ENCODE peak calls at places on chromosome 15, in ten cellular contexts. One of them, this sample, is unnamed.
A peak's percentile ranks its signal among the peaks of the same experiment; 100 is the strongest.

GRCh38 chr15:44315164-44315563 is 26.6 kb downstream of the GOLM2 start:
- DNase-seq in ovary: no peak
- DNase-seq in PC-9: no peak
- DNase-seq in uterus: no peak
- DNase-seq in tibial nerve: no peak
- DNase-seq in psoas muscle: no peak
- DNase-seq in Peyer's patch: no peak
- DNase-seq in K562: no peak
- DNase-seq in thoracic aorta: no peak
- DNase-seq in hepatocyte: no peak
- DNase-seq in this sample: no peak

GRCh38 chr15:42131826-42132806 is 24.3 kb downstream of the PLA2G4F start:
- DNase-seq in thoracic aorta: no peak
- DNase-seq in uterus: no peak
- DNase-seq in hepatocyte: peak; percentile 22
- DNase-seq in Peyer's patch: peak; percentile 6
- DNase-seq in PC-9: peak; percentile 39
- DNase-seq in tibial nerve: no peak
- DNase-seq in ovary: no peak
- DNase-seq in psoas muscle: no peak
- DNase-seq in K562: no peak
- DNase-seq in this sample: no peak

GRCh38 chr15:71945012-71945411 is 134.7 kb downstream of the NR2E3 start:
- DNase-seq in hepatocyte: no peak
- DNase-seq in ovary: no peak
- DNase-seq in PC-9: no peak
- DNase-seq in thoracic aorta: no peak
- DNase-seq in uterus: no peak
- DNase-seq in tibial nerve: no peak
- DNase-seq in K562: no peak
- DNase-seq in psoas muscle: no peak
- DNase-seq in Peyer's patch: no peak
- DNase-seq in this sample: no peak

GRCh38 chr15:84840255-84840654 is 23.1 kb downstream of the ALPK3 start:
- DNase-seq in uterus: no peak
- DNase-seq in Peyer's patch: no peak
- DNase-seq in thoracic aorta: no peak
- DNase-seq in hepatocyte: no peak
- DNase-seq in K562: no peak
- DNase-seq in ovary: no peak
- DNase-seq in PC-9: no peak
- DNase-seq in tibial nerve: no peak
- DNase-seq in psoas muscle: no peak
- DNase-seq in this sample: no peak

GRCh38 chr15:93072440-93073394 is 16.3 kb downstream of the RGMA start:
- DNase-seq in Peyer's patch: no peak
- DNase-seq in ovary: peak; percentile 89
- DNase-seq in tibial nerve: peak; percentile 78
- DNase-seq in PC-9: peak; percentile 60
- DNase-seq in hepatocyte: peak; percentile 90
- DNase-seq in uterus: peak; percentile 85
- DNase-seq in thoracic aorta: no peak
- DNase-seq in K562: peak; percentile 80
- DNase-seq in psoas muscle: peak; percentile 90
- DNase-seq in this sample: no peak

GRCh38 chr15:75517233-75517632 is 61.9 kb downstream of the PTPN9 start:
- DNase-seq in Peyer's patch: no peak
- DNase-seq in tibial nerve: no peak
- DNase-seq in ovary: no peak
- DNase-seq in uterus: no peak
- DNase-seq in psoas muscle: no peak
- DNase-seq in K562: no peak
- DNase-seq in hepatocyte: no peak
- DNase-seq in thoracic aorta: no peak
- DNase-seq in PC-9: no peak
- DNase-seq in this sample: no peak

GRCh38 chr15:101355678-101356464 is 60.8 kb upstream of the SNRPA1 start:
- DNase-seq in Peyer's patch: no peak
- DNase-seq in thoracic aorta: no peak
- DNase-seq in K562: no peak
- DNase-seq in hepatocyte: no peak
- DNase-seq in tibial nerve: no peak
- DNase-seq in ovary: no peak
- DNase-seq in PC-9: no peak
- DNase-seq in uterus: no peak
- DNase-seq in psoas muscle: no peak
- DNase-seq in this sample: no peak

GRCh38 chr15:39172380-39173281 is 408.2 kb upstream of the THBS1 start:
- DNase-seq in ovary: peak; percentile 51
- DNase-seq in thoracic aorta: no peak
- DNase-seq in psoas muscle: no peak
- DNase-seq in K562: no peak
- DNase-seq in tibial nerve: no peak
- DNase-seq in PC-9: no peak
- DNase-seq in hepatocyte: peak; percentile 39
- DNase-seq in uterus: peak; percentile 36
- DNase-seq in Peyer's patch: no peak
- DNase-seq in this sample: no peak

GRCh38 chr15:57356636-57357035 is 19.7 kb upstream of the CGNL1 start:
- DNase-seq in thoracic aorta: no peak
- DNase-seq in Peyer's patch: no peak
- DNase-seq in tibial nerve: no peak
- DNase-seq in ovary: no peak
- DNase-seq in psoas muscle: no peak
- DNase-seq in uterus: no peak
- DNase-seq in hepatocyte: no peak
- DNase-seq in K562: no peak
- DNase-seq in PC-9: no peak
- DNase-seq in this sample: no peak

GRCh38 chr15:34890424-34890823 is 79.1 kb downstream of the AQR start:
- DNase-seq in uterus: no peak
- DNase-seq in tibial nerve: no peak
- DNase-seq in K562: no peak
- DNase-seq in hepatocyte: no peak
- DNase-seq in psoas muscle: no peak
- DNase-seq in Peyer's patch: no peak
- DNase-seq in PC-9: no peak
- DNase-seq in ovary: no peak
- DNase-seq in thoracic aorta: no peak
- DNase-seq in this sample: no peak

GRCh38 chr15:76994001-76994400 is 925 bp upstream of the PSTPIP1 start:
- DNase-seq in tibial nerve: no peak
- DNase-seq in Peyer's patch: no peak
- DNase-seq in hepatocyte: no peak
- DNase-seq in K562: no peak
- DNase-seq in ovary: no peak
- DNase-seq in PC-9: no peak
- DNase-seq in psoas muscle: peak; percentile 55
- DNase-seq in uterus: no peak
- DNase-seq in thoracic aorta: no peak
- DNase-seq in this sample: no peak

GRCh38 chr15:76994496-76994895 is 430 bp upstream of the PSTPIP1 start:
- DNase-seq in thoracic aorta: no peak
- DNase-seq in K562: no peak
- DNase-seq in uterus: no peak
- DNase-seq in psoas muscle: no peak
- DNase-seq in ovary: no peak
- DNase-seq in PC-9: no peak
- DNase-seq in hepatocyte: no peak
- DNase-seq in Peyer's patch: no peak
- DNase-seq in tibial nerve: no peak
- DNase-seq in this sample: no peak

GRCh38 chr15:76996526-76997401 is 1.8 kb downstream of the PSTPIP1 start:
- DNase-seq in thoracic aorta: no peak
- DNase-seq in ovary: peak; percentile 23
- DNase-seq in Peyer's patch: peak; percentile 34
- DNase-seq in K562: no peak
- DNase-seq in tibial nerve: peak; percentile 17
- DNase-seq in hepatocyte: no peak
- DNase-seq in psoas muscle: peak; percentile 52
- DNase-seq in PC-9: no peak
- DNase-seq in uterus: no peak
- DNase-seq in this sample: no peak

GRCh38 chr15:76996076-76996525 is 1.2 kb downstream of the PSTPIP1 start:
- DNase-seq in hepatocyte: no peak
- DNase-seq in psoas muscle: no peak
- DNase-seq in PC-9: no peak
- DNase-seq in tibial nerve: no peak
- DNase-seq in uterus: no peak
- DNase-seq in thoracic aorta: no peak
- DNase-seq in K562: no peak
- DNase-seq in ovary: no peak
- DNase-seq in Peyer's patch: no peak
- DNase-seq in this sample: no peak

DNA sequence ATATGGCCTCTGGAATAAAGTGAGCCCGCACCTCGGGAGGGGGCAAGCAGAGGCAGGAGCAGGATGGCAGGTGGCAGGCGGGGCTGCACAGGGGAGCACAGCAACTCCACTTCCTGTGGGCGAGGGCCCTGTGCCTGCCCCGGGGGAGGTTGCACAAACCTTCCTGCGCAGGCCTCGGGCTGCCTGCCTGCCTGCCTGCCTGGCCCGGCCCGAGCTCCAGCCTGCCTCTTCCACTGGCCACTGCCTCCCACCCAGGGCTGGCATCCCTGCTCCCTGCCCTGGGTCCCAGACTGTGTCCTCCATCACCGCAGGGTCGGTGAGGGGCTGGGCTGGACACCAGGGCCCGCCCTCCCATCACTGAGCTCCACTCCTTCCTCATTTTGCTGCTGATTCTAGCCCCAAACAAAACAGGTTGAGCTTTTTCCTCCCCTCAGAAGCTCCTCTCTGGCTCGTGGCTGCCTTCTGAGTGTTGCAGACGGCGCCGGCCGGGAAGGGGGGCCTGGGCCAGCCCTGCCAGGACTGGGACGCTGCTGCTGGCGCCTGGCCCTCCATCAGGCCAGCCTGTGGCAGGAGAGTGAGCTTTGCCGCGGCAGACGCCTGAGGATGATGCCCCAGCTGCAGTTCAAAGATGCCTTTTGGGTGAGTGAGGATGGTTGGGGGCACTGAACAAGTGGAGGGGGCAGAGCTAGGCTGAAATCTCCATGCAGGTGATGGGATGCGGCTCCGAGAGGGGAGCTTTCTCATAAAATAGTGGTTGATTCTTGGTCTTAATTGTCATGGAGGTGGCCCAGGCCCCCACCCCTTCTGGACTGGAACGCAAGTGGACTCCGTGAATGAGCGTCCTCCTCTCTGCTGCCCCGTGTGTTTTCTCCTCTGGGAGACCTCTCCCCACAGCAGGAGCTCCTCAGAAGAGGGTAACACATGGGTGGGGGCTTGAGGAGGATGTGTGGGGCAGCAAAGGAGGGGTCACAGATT is at the start of gene PSTPIP1:
- DNase-seq in K562: no peak
- DNase-seq in ovary: no peak
- DNase-seq in hepatocyte: no peak
- DNase-seq in Peyer's patch: peak; percentile 83
- DNase-seq in tibial nerve: no peak
- DNase-seq in thoracic aorta: no peak
- DNase-seq in psoas muscle: peak; percentile 57
- DNase-seq in uterus: no peak
- DNase-seq in PC-9: no peak
- DNase-seq in this sample: peak; percentile 72
- H3K4me3 ChIP-seq in K562: no peak within 1 kb of the TSS
- H3K4me3 ChIP-seq in ovary: no peak within 1 kb of the TSS
- H3K4me3 ChIP-seq in hepatocyte: no peak within 1 kb of the TSS
- H3K4me3 ChIP-seq in Peyer's patch: peak within 1 kb of the TSS; percentile 47
- H3K4me3 ChIP-seq in tibial nerve: peak within 1 kb of the TSS; percentile 42
- H3K4me3 ChIP-seq in thoracic aorta: peak within 1 kb of the TSS; percentile 64
- H3K4me3 ChIP-seq in psoas muscle: peak within 1 kb of the TSS; percentile 38
- H3K4me3 ChIP-seq in uterus: no peak within 1 kb of the TSS
- H3K4me3 ChIP-seq in PC-9: no peak within 1 kb of the TSS
- H3K4me3 ChIP-seq in this sample: peak within 1 kb of the TSS; percentile 65

GRCh38 chr15:28885289-28885629 is 515 bp upstream of the APBA2 start:
- DNase-seq in hepatocyte: no peak
- DNase-seq in uterus: no peak
- DNase-seq in tibial nerve: no peak
- DNase-seq in Peyer's patch: no peak
- DNase-seq in PC-9: no peak
- DNase-seq in ovary: no peak
- DNase-seq in K562: no peak
- DNase-seq in psoas muscle: no peak
- DNase-seq in thoracic aorta: no peak
- DNase-seq in this sample: no peak
- TF ChIP-seq CTCF in hepatocyte: no peak
- TF ChIP-seq CTCF in uterus: no peak
- TF ChIP-seq CTCF in tibial nerve: no peak
- TF ChIP-seq CTCF in Peyer's patch: no peak
- TF ChIP-seq CTCF in PC-9: no peak
- TF ChIP-seq CTCF in ovary: no peak
- TF ChIP-seq CTCF in K562: no peak
- TF ChIP-seq CTCF in psoas muscle: no peak
- TF ChIP-seq CTCF in thoracic aorta: no peak
- TF ChIP-seq CTCF in this sample: no peak

GRCh38 chr15:67820147-67820991 is 4.9 kb upstream of the SKOR1 start:
- DNase-seq in hepatocyte: no peak
- DNase-seq in uterus: no peak
- DNase-seq in thoracic aorta: no peak
- DNase-seq in Peyer's patch: no peak
- DNase-seq in K562: no peak
- DNase-seq in PC-9: no peak
- DNase-seq in psoas muscle: peak; percentile 5
- DNase-seq in ovary: no peak
- DNase-seq in tibial nerve: no peak
- DNase-seq in this sample: no peak
- H3K27me3 ChIP-seq in hepatocyte: peaks cover 80% of the 10 kb centered on the region
- H3K27me3 ChIP-seq in uterus: peaks cover 17% of the 10 kb centered on the region
- H3K27me3 ChIP-seq in thoracic aorta: peaks cover 44% of the 10 kb centered on the region
- H3K27me3 ChIP-seq in Peyer's patch: peaks cover 60% of the 10 kb centered on the region
- H3K27me3 ChIP-seq in K562: peaks cover 35% of the 10 kb centered on the region
- H3K27me3 ChIP-seq in PC-9: no peaks in the 10 kb centered on the region
- H3K27me3 ChIP-seq in psoas muscle: peaks cover 52% of the 10 kb centered on the region
- H3K27me3 ChIP-seq in ovary: peaks cover 18% of the 10 kb centered on the region
- H3K27me3 ChIP-seq in tibial nerve: peaks cover 95% of the 10 kb centered on the region
- H3K27me3 ChIP-seq in this sample: peaks cover 14% of the 10 kb centered on the region

DNA sequence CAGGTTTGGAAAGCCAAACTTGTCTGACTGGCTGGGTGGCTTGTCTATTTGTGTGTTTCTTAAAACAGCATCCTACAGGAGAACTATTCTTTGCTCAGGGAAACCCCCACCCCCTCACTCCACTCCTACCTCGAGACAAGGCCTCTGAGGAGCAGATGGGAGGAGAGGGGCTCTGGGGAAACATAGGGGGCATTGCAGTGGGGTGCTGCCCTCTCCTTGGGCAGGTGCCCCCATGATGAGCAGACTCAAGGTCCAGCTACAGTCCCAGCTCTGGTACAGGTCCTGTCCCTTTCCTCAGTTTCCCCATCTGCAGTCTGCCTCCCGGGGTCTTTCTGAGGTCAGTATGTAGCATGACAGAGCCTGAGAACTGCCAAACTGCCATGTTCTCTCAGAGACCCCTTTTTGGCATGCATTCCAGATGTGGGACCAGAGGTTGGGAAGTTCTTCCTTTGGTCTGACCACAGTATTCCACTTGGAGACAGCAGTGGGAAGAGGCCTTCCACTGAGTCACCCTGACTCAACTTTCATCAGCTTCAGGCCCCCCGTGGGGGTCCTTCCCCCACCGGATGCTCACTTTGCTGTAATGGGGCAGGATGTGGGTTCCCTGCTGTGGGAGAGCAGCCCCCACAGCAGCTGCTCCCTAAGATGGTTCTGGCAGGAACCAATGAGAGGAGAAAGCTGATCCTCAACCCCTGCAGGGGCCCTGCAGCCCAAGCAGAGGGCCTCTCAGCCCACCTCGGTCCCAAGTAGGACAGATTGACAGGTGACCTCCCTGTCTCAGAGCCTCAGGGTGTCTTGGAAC is 32.3 kb upstream of the CYP11A1 start:
- DNase-seq in hepatocyte: no peak
- DNase-seq in ovary: no peak
- DNase-seq in thoracic aorta: no peak
- DNase-seq in K562: no peak
- DNase-seq in psoas muscle: no peak
- DNase-seq in Peyer's patch: peak; percentile 75
- DNase-seq in tibial nerve: no peak
- DNase-seq in uterus: no peak
- DNase-seq in PC-9: peak; percentile 54
- DNase-seq in this sample: peak; percentile 80
- H3K4me3 ChIP-seq in hepatocyte: no peak overlapping the region
- H3K4me3 ChIP-seq in ovary: no peak overlapping the region
- H3K4me3 ChIP-seq in thoracic aorta: no peak overlapping the region
- H3K4me3 ChIP-seq in K562: no peak overlapping the region
- H3K4me3 ChIP-seq in psoas muscle: no peak overlapping the region
- H3K4me3 ChIP-seq in Peyer's patch: no peak overlapping the region
- H3K4me3 ChIP-seq in tibial nerve: no peak overlapping the region
- H3K4me3 ChIP-seq in uterus: no peak overlapping the region
- H3K4me3 ChIP-seq in PC-9: no peak overlapping the region
- H3K4me3 ChIP-seq in this sample: peak overlapping the region; percentile 48